ENCODE peak calls at places on chromosomes 4 and X, in ten cellular contexts. X is H1, F is A549, S is ovary, P is SK-N-SH, O is sigmoid colon, M is stomach, D is HepG2, W is suprapubic skin, T is GM12878. A is an unnamed sample. For H3K4me1, the result is how much of the 10 kb centered on the place peaks cover.

GRCh38 chrX:2684256-2684655 is 6.8 kb upstream of the CD99 start:
- DNase-seq in X (no peak), F (no peak), S (no peak), P (no peak), O (no peak), M (no peak), D (no peak), W (no peak), T (no peak), A (no peak)

GRCh38 chrX:120452131-120452530 is 17.0 kb downstream of the LAMP2 start:
- DNase-seq in X (peak), F (peak), S (no peak), P (peak), O (no peak), M (no peak), D (peak), W (no peak), T (no peak), A (no peak)

GRCh38 chr4:165355900-165356300 is 22.9 kb upstream of the CPE start:
- DNase-seq in X (no peak), F (no peak), S (peak), P (peak), O (no peak), M (no peak), D (peak), W (no peak), T (no peak), A (no peak)

GRCh38 chr4:82429728-82430192 is 502 bp downstream of the HNRNPDL start:
- DNase-seq in X (no peak), F (no peak), S (no peak), P (no peak), O (peak), M (no peak), D (no peak), W (no peak), T (no peak), A (no peak)

GRCh38 chr4:37463457-37463856 is 218.9 kb downstream of the NWD2 start:
- DNase-seq in X (no peak), F (no peak), S (no peak), P (no peak), O (no peak), M (no peak), D (no peak), W (no peak), T (no peak), A (no peak)

GRCh38 chr4:80257851-80258250 is 8.6 kb upstream of the FGF5 start:
- DNase-seq in X (no peak), F (no peak), S (no peak), P (no peak), O (no peak), M (no peak), D (no peak), W (no peak), T (no peak), A (no peak)

GRCh38 chr4:3445829-3446545 is 4.2 kb downstream of the HGFAC start:
- DNase-seq in X (no peak), F (no peak), S (peak), P (no peak), O (no peak), M (no peak), D (no peak), W (no peak), T (no peak), A (no peak)

GRCh38 chr4:140756292-140757219 is at the start of gene TBC1D9:
- DNase-seq in X (peak), F (peak), S (peak), P (peak), O (peak), M (peak), D (peak), W (peak), T (peak), A (peak)

GRCh38 chr4:166277406-166277805 is 404.4 kb downstream of the TLL1 start:
- DNase-seq in X (no peak), F (no peak), S (no peak), P (no peak), O (no peak), M (no peak), D (no peak), W (no peak), T (no peak), A (no peak)

GRCh38 chr4:131499139-131499873 is 1649.8 kb upstream of the PCDH10 start:
- DNase-seq in X (no peak), F (no peak), S (no peak), P (no peak), O (no peak), M (no peak), D (no peak), W (no peak), T (no peak), A (peak)

GRCh38 chr4:126698224-126698623 is 934.5 kb upstream of the INTU start:
- DNase-seq in X (no peak), F (no peak), S (no peak), P (no peak), O (no peak), M (no peak), D (no peak), W (no peak), T (no peak), A (no peak)

GRCh38 chr4:100124715-100125114 is 65.6 kb downstream of the DDIT4L start:
- DNase-seq in X (no peak), F (no peak), S (no peak), P (no peak), O (no peak), M (no peak), D (no peak), W (no peak), T (no peak), A (no peak)

GRCh38 chrX:43655151-43655676 is 885 bp upstream of the MAOA start:
- DNase-seq in X (peak), F (peak), S (no peak), P (peak), O (peak), M (peak), D (no peak), W (peak), T (no peak), A (peak)

GRCh38 chr4:1716065-1716945 is 4.2 kb upstream of the SLBP start:
- DNase-seq in X (no peak), F (no peak), S (peak), P (peak), O (no peak), M (no peak), D (no peak), W (no peak), T (no peak), A (no peak)

GRCh38 chrX:45774961-45775360 is 574.3 kb upstream of the DIPK2B start:
- DNase-seq in X (no peak), F (no peak), S (peak), P (no peak), O (peak), M (no peak), D (no peak), W (no peak), T (no peak), A (no peak)

GRCh38 chr4:87551361-87551760 is 22.2 kb upstream of the SPARCL1 start:
- DNase-seq in X (no peak), F (no peak), S (no peak), P (no peak), O (no peak), M (no peak), D (no peak), W (no peak), T (no peak), A (no peak)

GRCh38 chrX:153925739-153926593 is at the start of gene ARHGAP4:
- DNase-seq in X (no peak), F (no peak), S (no peak), P (no peak), O (no peak), M (no peak), D (no peak), W (no peak), T (no peak), A (no peak)

GRCh38 chrX:153925387-153925738 is 701 bp downstream of the ARHGAP4 start:
- DNase-seq in X (no peak), F (no peak), S (no peak), P (no peak), O (no peak), M (no peak), D (no peak), W (no peak), T (peak), A (no peak)

GRCh38 chrX:153922932-153923857 is 2.9 kb downstream of the ARHGAP4 start:
- DNase-seq in X (no peak), F (peak), S (peak), P (peak), O (peak), M (peak), D (no peak), W (no peak), T (no peak), A (peak)

GRCh38 chrX:153922286-153922573 is 3.8 kb downstream of the ARHGAP4 start:
- DNase-seq in X (no peak), F (no peak), S (no peak), P (no peak), O (no peak), M (no peak), D (no peak), W (no peak), T (no peak), A (no peak)

DNA sequence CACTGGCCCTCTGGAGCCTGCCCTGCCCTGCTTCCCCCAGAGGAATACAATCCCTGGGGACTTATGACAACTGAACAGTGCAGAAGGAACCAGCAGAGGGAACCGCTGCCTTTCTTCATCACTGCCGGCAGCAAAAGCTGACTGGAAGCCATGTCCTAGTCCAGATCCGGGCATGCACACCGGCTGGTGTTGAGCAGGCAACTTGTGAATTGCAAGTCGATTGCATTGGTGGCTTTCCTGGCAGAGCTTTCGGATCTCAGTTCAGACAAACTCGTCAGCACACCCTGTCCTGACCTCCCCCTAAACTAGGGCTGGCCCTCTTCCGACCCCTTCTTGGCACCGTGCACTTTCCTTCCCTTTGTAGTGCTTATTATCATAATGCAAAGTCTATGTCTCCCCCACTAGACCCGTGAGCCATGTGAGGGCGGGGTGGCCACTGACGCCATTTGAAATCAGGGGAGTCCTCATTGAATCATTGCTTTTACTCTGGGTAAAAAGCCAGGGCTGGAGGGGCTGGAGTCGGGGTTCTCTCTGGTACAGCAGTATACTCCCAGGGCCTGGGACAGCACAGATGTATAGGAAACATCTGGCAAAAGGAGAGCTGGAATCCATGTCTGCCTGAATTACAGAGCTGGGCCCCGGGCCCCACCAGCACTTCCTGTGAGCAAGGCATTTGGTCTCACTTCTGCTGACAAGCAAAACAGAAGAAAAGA is 1.8 kb downstream of the ARHGAP4 start:
- DNase-seq in X (no peak), F (peak), S (no peak), P (no peak), O (no peak), M (peak), D (peak), W (no peak), T (no peak), A (no peak)
- H3K4me1 ChIP-seq in X (under half), F (under half), S (under half), P (under half), O (under half), M (under half), D (half or more), W (under half), T (under half), A (under half)

DNA sequence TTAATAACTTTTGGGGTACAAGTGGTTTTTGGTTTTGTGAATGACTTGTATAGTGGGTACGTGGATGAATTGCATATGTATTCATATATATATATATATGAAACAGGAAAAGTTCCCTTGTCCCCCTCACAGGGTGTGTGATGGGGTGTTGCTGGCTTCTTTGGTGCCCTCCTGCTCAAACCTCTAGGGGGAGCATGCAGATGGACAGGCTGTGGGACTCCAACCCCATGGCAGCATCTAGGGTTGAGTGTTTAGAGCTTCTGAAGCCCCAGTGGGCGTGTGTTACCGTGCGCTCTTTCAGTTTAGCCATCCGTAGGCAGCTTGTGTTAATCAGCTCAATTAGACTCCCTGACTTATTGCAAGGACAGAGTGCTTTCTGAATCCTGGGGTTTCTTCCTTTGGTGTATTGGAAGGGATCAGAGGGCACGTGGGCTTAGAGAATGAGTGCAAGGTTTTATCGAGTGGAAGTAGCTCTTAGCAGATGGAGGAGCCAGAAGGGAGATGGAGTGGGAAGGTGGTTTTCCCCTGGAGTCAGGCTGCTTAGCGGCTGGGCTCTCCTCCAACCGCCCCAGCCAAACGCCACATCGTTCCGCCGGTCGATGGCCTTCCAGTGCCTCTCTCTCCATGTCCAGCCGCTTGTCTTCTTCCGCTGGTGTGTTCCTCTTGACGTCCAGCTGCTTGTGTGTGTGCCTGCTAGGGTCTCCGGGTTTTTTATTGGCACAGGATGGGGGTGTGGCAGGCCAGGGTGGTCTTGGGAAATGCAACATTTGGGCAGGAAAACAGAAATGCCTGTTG is 674.4 kb upstream of the LCORL start:
- DNase-seq in X (no peak), F (no peak), S (no peak), P (no peak), O (no peak), M (no peak), D (no peak), W (no peak), T (no peak), A (no peak)
- TF ChIP-seq CTCF in X (peak), F (no peak), S (no peak), P (peak), O (no peak), M (no peak), D (peak), W (no peak), T (no peak), A (no peak)

GRCh38 chr4:118776166-118776954 is 59.6 kb downstream of the SEC24D start:
- DNase-seq in X (no peak), F (no peak), S (no peak), P (no peak), O (no peak), M (no peak), D (no peak), W (no peak), T (no peak), A (no peak)
- TF ChIP-seq EP300 in X (no peak), F (no peak), S (no peak), P (no peak), O (no peak), M (no peak), D (no peak), W (no peak), T (no peak), A (no peak)

DNA sequence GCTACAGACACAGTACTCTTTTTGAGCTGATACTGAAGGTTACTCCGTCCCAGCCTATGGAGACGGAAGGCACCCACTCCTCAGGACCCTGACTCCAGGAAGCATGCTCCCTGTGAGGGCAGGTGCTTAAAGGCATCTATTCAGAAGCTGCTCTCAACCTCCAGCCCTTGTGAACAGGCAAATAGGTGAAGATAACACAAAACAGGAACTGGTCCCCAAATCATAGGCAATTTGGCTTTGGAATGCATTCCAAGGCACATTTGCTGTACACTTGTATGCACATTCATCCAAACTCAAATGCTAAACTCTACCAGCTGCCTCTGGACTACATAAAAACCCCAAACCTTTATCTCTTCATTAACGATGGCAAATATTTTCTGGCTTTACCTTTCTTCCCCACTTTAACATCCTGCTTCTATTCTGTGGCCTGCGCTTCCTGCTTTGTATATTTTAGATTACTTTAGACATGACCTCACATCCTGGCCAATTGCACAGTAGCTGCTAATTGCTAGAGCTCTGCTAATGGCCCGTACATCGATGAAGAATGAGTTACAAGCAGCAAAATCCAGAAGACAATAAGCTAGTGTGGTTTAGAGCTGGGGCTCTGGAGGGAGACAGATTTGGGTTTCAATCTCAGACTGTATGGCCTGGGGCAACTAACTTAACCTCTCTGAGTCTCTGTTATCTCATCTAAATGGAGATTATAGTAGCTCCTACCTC is 3.2 kb downstream of the SEL1L3 start:
- DNase-seq in X (no peak), F (no peak), S (no peak), P (peak), O (no peak), M (no peak), D (no peak), W (no peak), T (no peak), A (no peak)
- H3K4me1 ChIP-seq in X (under half), F (under half), S (under half), P (under half), O (under half), M (under half), D (under half), W (under half), T (under half), A (under half)

DNA sequence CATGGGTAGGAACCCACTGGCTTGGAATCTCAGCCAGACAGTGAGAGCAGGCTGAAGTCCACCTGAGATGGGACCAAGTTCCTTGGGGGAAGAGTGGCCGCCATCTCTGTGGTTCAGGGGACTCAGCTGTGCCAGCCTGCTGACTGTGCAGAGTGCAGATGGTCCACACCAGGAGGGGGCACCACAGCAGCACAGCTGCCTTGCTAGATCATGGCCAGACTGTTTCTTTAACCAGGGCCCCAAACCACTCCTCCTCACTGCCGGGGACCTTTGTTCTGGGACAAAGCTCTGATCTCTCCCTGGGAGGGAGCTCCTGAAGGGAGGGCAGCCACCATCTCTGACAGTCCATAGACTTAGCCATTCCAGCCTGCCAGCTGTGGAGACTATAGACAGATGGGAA is 2189.6 kb downstream of the PCDH7 start:
- DNase-seq in X (no peak), F (no peak), S (no peak), P (no peak), O (no peak), M (no peak), D (no peak), W (no peak), T (no peak), A (no peak)
- TF ChIP-seq CTCF in X (peak), F (no peak), S (no peak), P (no peak), O (no peak), M (no peak), D (no peak), W (no peak), T (peak), A (no peak)

DNA sequence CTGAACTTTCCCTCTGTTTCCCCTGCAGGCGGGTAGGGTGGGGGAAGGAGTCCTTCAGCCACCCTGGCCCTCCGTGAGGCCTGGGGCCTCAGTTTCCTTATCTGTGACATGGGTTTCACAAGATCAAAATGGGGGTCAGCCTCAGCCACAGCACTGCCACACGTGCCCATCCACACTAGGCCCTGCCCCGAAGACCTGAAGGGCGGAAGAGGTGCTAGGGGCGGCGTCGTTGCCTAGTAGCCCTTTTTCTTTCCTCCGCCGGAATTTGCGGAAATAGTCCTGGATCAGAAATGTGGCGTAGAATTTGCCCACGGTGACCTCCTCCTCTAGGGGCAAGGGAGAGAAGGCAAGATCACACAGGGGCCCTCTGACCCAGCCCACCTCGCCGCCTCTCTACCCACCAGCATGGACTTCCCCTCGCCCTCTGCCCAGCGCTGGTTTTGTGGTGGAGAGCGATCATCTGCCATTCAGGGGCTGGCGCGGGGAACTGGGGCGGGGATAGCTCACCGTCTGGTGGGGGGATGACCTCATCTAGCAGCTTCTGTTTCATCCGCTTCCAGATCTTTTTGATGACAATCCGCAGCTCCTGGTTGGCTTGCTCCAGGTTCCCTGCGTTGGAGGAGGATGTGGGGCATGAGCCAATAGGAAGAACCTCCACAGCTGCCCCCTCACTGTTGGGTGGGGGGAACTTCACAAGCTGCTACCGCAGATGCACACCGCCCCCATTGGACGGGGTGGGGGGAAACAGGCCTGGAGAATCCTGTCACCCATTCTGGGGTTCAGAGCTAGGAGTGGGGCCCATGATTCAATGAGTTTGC is 9.7 kb upstream of the SYP start:
- DNase-seq in X (no peak), F (no peak), S (no peak), P (no peak), O (no peak), M (no peak), D (no peak), W (no peak), T (no peak), A (no peak)
- TF ChIP-seq EP300 in X (no peak), F (no peak), S (no peak), P (no peak), O (no peak), M (no peak), D (no peak), W (no peak), T (no peak), A (no peak)